ENCODE peak calls at places on chromosomes 1 and 21, in six cellular contexts. One of them, this sample, is unnamed.

GRCh38 chr1:169957884-169958283 is 64.2 kb upstream of the SCYL3 start:
- DNase-seq in A549: no peak
- DNase-seq in K562: no peak
- DNase-seq in HepG2: no peak
- DNase-seq in GM12878: no peak
- DNase-seq in NB4: no peak
- DNase-seq in this sample: no peak

GRCh38 chr1:223665592-223666312 is at the start of gene CAPN8:
- DNase-seq in K562: no peak
- DNase-seq in A549: no peak
- DNase-seq in NB4: no peak
- DNase-seq in HepG2: no peak
- DNase-seq in GM12878: no peak
- DNase-seq in this sample: no peak

GRCh38 chr21:33109574-33110339 is 39.8 kb downstream of the OLIG1 start:
- DNase-seq in HepG2: no peak
- DNase-seq in A549: no peak
- DNase-seq in NB4: peak; percentile 93
- DNase-seq in K562: no peak
- DNase-seq in GM12878: no peak
- DNase-seq in this sample: no peak

GRCh38 chr1:74703386-74704182 is 29.3 kb downstream of the CRYZ start:
- DNase-seq in A549: no peak
- DNase-seq in K562: no peak
- DNase-seq in HepG2: no peak
- DNase-seq in GM12878: no peak
- DNase-seq in NB4: no peak
- DNase-seq in this sample: no peak

GRCh38 chr1:220430586-220430985 is 97.3 kb upstream of the MARK1 start:
- DNase-seq in NB4: no peak
- DNase-seq in A549: no peak
- DNase-seq in HepG2: no peak
- DNase-seq in GM12878: no peak
- DNase-seq in K562: no peak
- DNase-seq in this sample: no peak

GRCh38 chr1:241706967-241707366 is 54.9 kb downstream of the WDR64 start:
- DNase-seq in A549: peak; percentile 31
- DNase-seq in K562: no peak
- DNase-seq in GM12878: no peak
- DNase-seq in HepG2: no peak
- DNase-seq in NB4: no peak
- DNase-seq in this sample: no peak

GRCh38 chr1:211198111-211198510 is 61.1 kb upstream of the RCOR3 start:
- DNase-seq in HepG2: no peak
- DNase-seq in K562: no peak
- DNase-seq in NB4: no peak
- DNase-seq in A549: peak; percentile 18
- DNase-seq in GM12878: no peak
- DNase-seq in this sample: no peak

GRCh38 chr1:165737196-165737595 is 31.5 kb downstream of the TMCO1 start:
- DNase-seq in A549: no peak
- DNase-seq in NB4: no peak
- DNase-seq in K562: no peak
- DNase-seq in GM12878: no peak
- DNase-seq in HepG2: no peak
- DNase-seq in this sample: no peak

GRCh38 chr1:192595299-192595698 is 19.7 kb downstream of the RGS1 start:
- DNase-seq in HepG2: no peak
- DNase-seq in NB4: no peak
- DNase-seq in K562: no peak
- DNase-seq in A549: no peak
- DNase-seq in GM12878: no peak
- DNase-seq in this sample: no peak

GRCh38 chr1:18926315-18927081 is 24.1 kb upstream of the ALDH4A1 start:
- DNase-seq in GM12878: peak; percentile 80
- DNase-seq in HepG2: no peak
- DNase-seq in NB4: peak; percentile 96
- DNase-seq in A549: peak; percentile 84
- DNase-seq in K562: peak; percentile 64
- DNase-seq in this sample: peak; percentile 95

GRCh38 chr1:94553323-94553730 is 11.8 kb upstream of the F3 start:
- DNase-seq in HepG2: peak; percentile 45
- DNase-seq in GM12878: no peak
- DNase-seq in K562: no peak
- DNase-seq in NB4: no peak
- DNase-seq in A549: no peak
- DNase-seq in this sample: no peak

GRCh38 chr1:203325004-203325417 is 19.7 kb downstream of the BTG2 start:
- DNase-seq in A549: no peak
- DNase-seq in GM12878: peak; percentile 94
- DNase-seq in K562: no peak
- DNase-seq in NB4: peak; percentile 29
- DNase-seq in HepG2: no peak
- DNase-seq in this sample: no peak

DNA sequence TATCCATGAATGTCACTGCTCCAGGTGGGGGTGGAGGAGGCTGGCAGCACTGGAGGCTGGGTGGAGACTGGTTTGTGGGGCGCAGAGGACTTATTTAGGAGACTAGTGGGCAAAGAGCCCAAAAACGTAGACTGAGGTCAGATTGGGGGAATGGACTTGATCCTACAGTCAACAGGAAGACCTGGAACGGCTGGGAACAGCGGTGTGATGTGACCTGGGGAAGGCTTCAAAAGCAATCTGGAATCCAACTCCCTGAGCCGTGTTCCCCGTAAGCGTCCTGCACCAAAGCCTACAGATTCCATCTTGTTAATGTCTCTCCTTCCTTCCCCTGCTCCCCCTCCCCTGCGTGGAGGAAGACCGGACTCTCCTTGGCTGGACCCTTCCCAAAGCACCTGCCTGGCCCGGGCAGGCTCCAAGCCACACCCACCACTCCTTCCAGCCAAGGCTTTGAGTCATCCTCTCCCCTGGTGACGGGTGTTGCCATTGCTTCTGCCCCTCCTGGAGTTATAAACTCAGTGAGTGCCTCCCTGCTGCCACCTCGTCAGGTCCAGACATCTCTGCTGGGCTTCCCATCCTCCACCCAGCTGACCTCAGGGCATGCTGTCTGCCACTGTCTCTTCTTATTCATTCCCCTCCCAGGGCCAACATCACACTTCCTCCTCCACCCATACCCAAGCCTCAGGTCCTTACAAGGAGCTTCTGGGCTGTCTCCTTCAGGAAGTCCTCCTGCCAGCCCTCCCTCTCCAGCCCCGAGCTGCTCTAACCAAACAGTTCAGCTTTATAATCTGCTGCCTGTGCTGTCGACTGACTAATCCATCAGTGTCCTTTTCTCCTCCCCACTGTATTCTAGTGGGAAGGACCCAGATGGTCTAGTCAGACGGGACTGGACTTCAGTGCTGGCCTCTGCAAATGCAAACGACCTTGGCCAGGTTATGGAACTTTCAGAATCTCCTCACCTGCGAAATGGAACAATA is 1.6 kb upstream of the CLSTN1 start:
- DNase-seq in K562: peak; percentile 53
- DNase-seq in NB4: peak; percentile 70
- DNase-seq in GM12878: peak; percentile 20
- DNase-seq in A549: peak; percentile 86
- DNase-seq in HepG2: peak; percentile 46
- DNase-seq in this sample: peak; percentile 55
- TF ChIP-seq POLR2A in K562: no peak
- TF ChIP-seq POLR2A in NB4: no peak
- TF ChIP-seq POLR2A in GM12878: no peak
- TF ChIP-seq POLR2A in A549: no peak
- TF ChIP-seq POLR2A in HepG2: no peak
- TF ChIP-seq POLR2A in this sample: no peak

DNA sequence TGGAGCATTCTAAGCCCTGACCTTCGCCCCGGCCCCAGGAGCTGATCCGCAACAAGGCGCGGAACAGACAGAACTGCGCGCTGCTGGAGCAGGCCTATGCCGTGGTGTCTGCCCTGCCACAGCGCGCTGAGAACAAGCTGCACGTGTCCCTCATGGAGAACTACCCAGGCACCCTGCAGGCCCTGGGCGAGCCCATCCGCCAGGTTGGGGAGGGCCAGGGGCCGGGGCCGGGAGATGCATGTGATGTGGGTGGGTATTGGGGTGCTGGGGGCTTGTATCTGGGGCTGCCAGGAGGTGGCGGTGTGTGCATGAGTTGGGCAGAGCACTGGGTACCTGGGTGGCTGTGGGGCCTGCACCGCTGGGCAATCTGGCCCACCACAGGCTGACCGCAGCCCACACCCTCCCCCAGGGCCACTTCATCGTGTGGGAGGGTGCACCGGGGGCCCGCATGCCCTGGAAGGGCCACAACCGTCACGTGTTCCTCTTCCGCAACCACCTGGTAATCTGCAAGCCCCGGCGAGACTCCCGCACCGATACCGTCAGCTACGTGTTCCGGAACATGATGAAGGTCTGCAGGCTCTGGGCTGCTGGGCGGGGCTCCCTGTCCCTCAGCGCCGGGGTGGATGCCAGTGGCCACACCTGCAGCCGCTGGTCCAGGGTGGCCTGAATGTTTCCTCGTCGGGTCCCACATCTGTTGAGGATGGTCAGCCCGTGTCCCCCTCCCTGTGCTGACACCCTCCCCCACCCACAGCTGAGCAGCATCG is 65.8 kb downstream of the TRIM11 start:
- DNase-seq in GM12878: no peak
- DNase-seq in NB4: peak; percentile 66
- DNase-seq in A549: no peak
- DNase-seq in HepG2: no peak
- DNase-seq in K562: peak; percentile 86
- DNase-seq in this sample: no peak
- TF ChIP-seq MYC in GM12878: no peak
- TF ChIP-seq MYC in NB4: no peak
- TF ChIP-seq MYC in A549: no peak
- TF ChIP-seq MYC in HepG2: no peak
- TF ChIP-seq MYC in K562: peak; percentile 87
- TF ChIP-seq MYC in this sample: no peak

DNA sequence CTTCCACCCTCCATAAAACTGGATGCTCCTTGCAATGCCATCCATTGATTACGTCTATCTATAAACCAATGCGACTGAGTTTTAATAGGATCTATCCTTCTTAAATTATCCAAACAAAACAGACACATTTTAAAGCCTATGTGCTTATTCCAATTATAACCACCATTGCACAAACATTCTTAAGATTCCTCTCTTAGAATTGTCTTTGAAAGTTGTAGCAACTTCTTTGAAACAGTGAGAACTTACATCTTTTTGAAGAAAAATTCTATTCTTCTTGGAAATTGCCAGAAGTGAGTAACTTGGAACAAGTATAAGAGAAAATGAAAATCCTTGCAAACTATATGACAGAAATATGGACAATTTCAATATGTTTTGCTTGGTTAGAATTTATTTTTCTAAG is at the start of gene KRTAP26-1:
- DNase-seq in A549: no peak
- DNase-seq in GM12878: no peak
- DNase-seq in NB4: no peak
- DNase-seq in HepG2: no peak
- DNase-seq in K562: no peak
- DNase-seq in this sample: no peak
- TF ChIP-seq POLR2A in A549: no peak
- TF ChIP-seq POLR2A in GM12878: no peak
- TF ChIP-seq POLR2A in NB4: no peak
- TF ChIP-seq POLR2A in HepG2: no peak
- TF ChIP-seq POLR2A in K562: no peak
- TF ChIP-seq POLR2A in this sample: no peak

DNA sequence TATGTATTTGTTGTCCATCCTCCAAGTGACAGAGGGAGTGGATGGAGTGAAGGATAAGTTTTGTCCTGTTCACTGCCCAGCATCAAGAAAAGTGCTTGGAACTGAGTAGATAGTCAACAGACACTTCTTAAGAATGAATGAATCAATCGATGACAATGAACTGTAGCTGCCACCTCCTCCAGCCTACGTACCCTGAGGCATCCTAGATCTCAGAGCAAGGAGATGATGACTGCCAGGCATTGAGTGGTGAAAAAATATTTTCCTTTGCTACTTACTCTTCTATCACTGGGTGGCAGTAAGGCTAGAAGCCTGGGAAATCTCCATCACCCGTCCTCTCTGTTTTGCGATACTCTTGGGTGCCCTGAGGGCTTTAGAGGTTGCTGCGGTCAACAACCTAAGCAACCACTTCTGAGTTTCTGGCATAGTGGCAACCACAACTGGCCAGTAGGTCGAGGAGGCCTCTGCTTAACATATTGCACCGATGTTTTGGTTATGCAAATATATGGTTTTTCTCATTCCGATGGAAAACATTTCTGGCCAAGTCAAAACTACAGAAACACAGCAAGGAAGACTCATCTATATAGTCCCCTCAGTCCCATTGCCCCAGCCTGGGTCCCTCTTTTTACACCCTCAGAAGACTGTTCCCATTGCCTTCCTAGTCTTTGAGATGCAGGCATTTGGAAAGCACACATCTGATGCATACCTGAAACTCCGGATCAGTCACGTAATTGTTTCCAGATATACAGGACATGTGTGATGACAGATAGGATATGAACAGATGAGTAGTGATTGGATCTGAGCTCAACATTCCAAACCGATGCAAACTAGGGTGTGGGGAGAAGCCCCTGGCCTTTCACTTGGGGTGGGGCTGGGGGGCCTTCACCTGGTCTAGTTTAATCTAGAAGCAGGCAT is 136.8 kb downstream of the RUNX1 start:
- DNase-seq in GM12878: no peak
- DNase-seq in HepG2: no peak
- DNase-seq in A549: no peak
- DNase-seq in K562: no peak
- DNase-seq in NB4: peak; percentile 88
- DNase-seq in this sample: no peak
- TF ChIP-seq MYC in GM12878: no peak
- TF ChIP-seq MYC in HepG2: no peak
- TF ChIP-seq MYC in A549: no peak
- TF ChIP-seq MYC in K562: no peak
- TF ChIP-seq MYC in NB4: no peak
- TF ChIP-seq MYC in this sample: no peak

GRCh38 chr1:116374340-116375164 is 1.5 kb downstream of the ATP1A1 start:
- DNase-seq in K562: no peak
- DNase-seq in A549: no peak
- DNase-seq in NB4: peak; percentile 13
- DNase-seq in GM12878: no peak
- DNase-seq in HepG2: peak; percentile 35
- DNase-seq in this sample: peak; percentile 16
- TF ChIP-seq POLR2A in K562: no peak
- TF ChIP-seq POLR2A in A549: no peak
- TF ChIP-seq POLR2A in NB4: no peak
- TF ChIP-seq POLR2A in GM12878: peak; percentile 12
- TF ChIP-seq POLR2A in HepG2: peak; percentile 41
- TF ChIP-seq POLR2A in this sample: no peak

DNA sequence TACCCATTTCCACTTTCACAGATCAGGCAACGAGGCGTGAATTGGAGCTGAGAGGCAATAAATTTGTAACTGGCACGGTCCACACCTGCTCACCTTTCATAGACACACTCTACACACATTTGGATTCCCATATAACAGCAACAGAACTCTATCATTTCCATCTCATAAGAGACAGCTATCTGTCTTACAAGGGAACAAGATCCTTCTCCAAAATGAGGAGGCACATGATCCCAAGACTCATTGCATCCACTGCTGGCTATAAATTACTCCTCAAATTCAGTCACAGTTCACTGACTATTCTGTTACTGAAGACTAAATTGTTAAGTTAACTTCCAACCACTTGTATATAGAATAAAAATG is 342.8 kb downstream of the MATN1 start:
- DNase-seq in GM12878: no peak
- DNase-seq in HepG2: no peak
- DNase-seq in A549: no peak
- DNase-seq in K562: no peak
- DNase-seq in NB4: no peak
- DNase-seq in this sample: no peak
- TF ChIP-seq MYC in GM12878: no peak
- TF ChIP-seq MYC in HepG2: no peak
- TF ChIP-seq MYC in A549: no peak
- TF ChIP-seq MYC in K562: no peak
- TF ChIP-seq MYC in NB4: no peak
- TF ChIP-seq MYC in this sample: no peak